ENCODE peak calls at places on chromosomes 16 and 17, in five cellular contexts. Q is nephron progenitor cell; I is stomach; M is activated naive CD4-positive, alpha-beta T cell treated with Interleukin-2 at 50 U/mL for 16 hours; B is BJ. C is an unnamed sample.

GRCh38 chr17:43834106-43834505 is 1.2 kb upstream of the MPP3 start:
- DNase-seq in Q (no peak), I (no peak), M (no peak), B (no peak), C (peak; percentile 34)

GRCh38 chr16:89442588-89442987 is 47.8 kb downstream of the ANKRD11 start:
- DNase-seq in Q (peak; percentile 36), I (no peak), M (no peak), B (no peak), C (no peak)

GRCh38 chr16:89613101-89613953 is at the start of gene DPEP1:
- DNase-seq in Q (no peak), I (no peak), M (no peak), B (no peak), C (no peak)

GRCh38 chr16:71610447-71610846 is 15.5 kb upstream of the MARVELD3 start:
- DNase-seq in Q (no peak), I (no peak), M (no peak), B (no peak), C (no peak)

GRCh38 chr16:3175157-3176153 is 12.5 kb upstream of the OR1F1 start:
- DNase-seq in Q (peak; percentile 41), I (no peak), M (peak; percentile 29), B (no peak), C (no peak)

GRCh38 chr17:45394913-45395568 is 37.6 kb downstream of the ARHGAP27 start:
- DNase-seq in Q (peak; percentile 84), I (peak; percentile 63), M (peak; percentile 25), B (peak; percentile 27), C (peak; percentile 33)

GRCh38 chr16:70151391-70151790 is 22.2 kb upstream of the CLEC18C start:
- DNase-seq in Q (no peak), I (no peak), M (no peak), B (no peak), C (no peak)

GRCh38 chr16:56927471-56927870 is 4.5 kb upstream of the HERPUD1 start:
- DNase-seq in Q (no peak), I (no peak), M (no peak), B (no peak), C (no peak)

GRCh38 chr16:83305092-83305491 is 502.7 kb upstream of the HSBP1 start:
- DNase-seq in Q (no peak), I (no peak), M (no peak), B (peak; percentile 78), C (peak; percentile 77)

GRCh38 chr17:10743316-10744009 is 13.6 kb upstream of the TMEM220 start:
- DNase-seq in Q (no peak), I (no peak), M (no peak), B (no peak), C (peak; percentile 52)

GRCh38 chr17:79799174-79799537 is 2.3 kb upstream of the CBX8 start:
- DNase-seq in Q (peak; percentile 59), I (no peak), M (no peak), B (no peak), C (no peak)

GRCh38 chr17:19539040-19539399 is 5.4 kb downstream of the SLC47A1 start:
- DNase-seq in Q (no peak), I (no peak), M (no peak), B (no peak), C (no peak)

GRCh38 chr17:18981642-18982424 is 22.7 kb downstream of the FAM83G start:
- DNase-seq in Q (no peak), I (peak; percentile 92), M (no peak), B (no peak), C (peak; percentile 41)

GRCh38 chr17:57106107-57106835 is 21.2 kb downstream of the AKAP1 start:
- DNase-seq in Q (no peak), I (no peak), M (no peak), B (no peak), C (no peak)

GRCh38 chr16:30903002-30903401 is 6.6 kb downstream of the CTF1 start:
- DNase-seq in Q (no peak), I (no peak), M (no peak), B (no peak), C (no peak)

GRCh38 chr17:43818966-43819365 is 14.0 kb downstream of the MPP3 start:
- DNase-seq in Q (no peak), I (no peak), M (no peak), B (no peak), C (no peak)

GRCh38 chr16:83888672-83889044 is 10.3 kb upstream of the MLYCD start:
- DNase-seq in Q (no peak), I (no peak), M (no peak), B (no peak), C (no peak)

GRCh38 chr16:242281-242680 is 7.7 kb downstream of the FAM234A start:
- DNase-seq in Q (no peak), I (no peak), M (no peak), B (no peak), C (no peak)

GRCh38 chr17:57577751-57578607 is 167.1 kb downstream of the CCDC182 start:
- DNase-seq in Q (no peak), I (no peak), M (no peak), B (no peak), C (no peak)

GRCh38 chr17:73265646-73266640 is 4.3 kb upstream of the CPSF4L start:
- DNase-seq in Q (no peak), I (no peak), M (no peak), B (no peak), C (no peak)

GRCh38 chr16:11038305-11038704 is 93.9 kb downstream of the CLEC16A start:
- DNase-seq in Q (no peak), I (no peak), M (no peak), B (no peak), C (no peak)

GRCh38 chr17:39816272-39816671 is 47.8 kb downstream of the IKZF3 start:
- DNase-seq in Q (no peak), I (no peak), M (no peak), B (no peak), C (no peak)

GRCh38 chr17:31394544-31394943 is 3.1 kb downstream of the RAB11FIP4 start:
- DNase-seq in Q (peak; percentile 94), I (peak; percentile 53), M (peak; percentile 29), B (peak; percentile 4), C (peak; percentile 13)

GRCh38 chr16:21523411-21524067 is 75.8 kb upstream of the METTL9 start:
- DNase-seq in Q (no peak), I (no peak), M (no peak), B (no peak), C (no peak)

GRCh38 chr16:87180069-87180468 is 137.1 kb downstream of the C16orf95 start:
- DNase-seq in Q (no peak), I (no peak), M (no peak), B (no peak), C (no peak)

GRCh38 chr16:89104930-89105571 is 11.4 kb downstream of the ACSF3 start:
- DNase-seq in Q (no peak), I (no peak), M (no peak), B (no peak), C (no peak)

GRCh38 chr17:34487616-34488015 is 91.8 kb upstream of the TMEM132E start:
- DNase-seq in Q (peak; percentile 29), I (no peak), M (no peak), B (no peak), C (no peak)

GRCh38 chr17:1539811-1540210 is 22.8 kb downstream of the PITPNA start:
- DNase-seq in Q (no peak), I (no peak), M (no peak), B (no peak), C (no peak)

GRCh38 chr17:14672830-14673229 is 371.9 kb downstream of the HS3ST3B1 start:
- DNase-seq in Q (no peak), I (no peak), M (no peak), B (peak; percentile 15), C (peak; percentile 76)

C was measured in AG09309.